ENCODE peak calls at places on chromosome 1, in nine cellular contexts. C is HCT116; U is ovary; H is CD4-positive, alpha-beta memory T cell; I is PC-3; P is right lobe of liver; S is Panc1; T is astrocyte; B is colonic mucosa. G is an unnamed sample.

GRCh38 chr1:210372491-210372890 is 43.8 kb downstream of the HHAT start:
- DNase-seq in C (no peak), U (no peak), H (no peak), I (no peak), P (no peak), S (peak; percentile 2), T (no peak), B (no peak), G (no peak)

GRCh38 chr1:178397678-178398077 is 99.1 kb downstream of the CLEC20A start:
- DNase-seq in C (no peak), U (no peak), H (no peak), I (peak; percentile 27), P (no peak), S (no peak), T (no peak), B (no peak), G (no peak)

GRCh38 chr1:165954940-165955339 is 127.5 kb downstream of the UCK2 start:
- DNase-seq in C (no peak), U (no peak), H (no peak), I (no peak), P (no peak), S (no peak), T (no peak), B (no peak), G (no peak)

GRCh38 chr1:1440941-1441888 is 5.7 kb downstream of the VWA1 start:
- DNase-seq in C (no peak), U (peak; percentile 64), H (peak; percentile 43), I (peak; percentile 70), P (no peak), S (no peak), T (no peak), B (no peak), G (peak; percentile 45)

GRCh38 chr1:10252508-10252907 is 42.1 kb downstream of the KIF1B start:
- DNase-seq in C (peak; percentile 8), U (no peak), H (no peak), I (peak; percentile 65), P (no peak), S (no peak), T (peak; percentile 54), B (peak; percentile 39), G (peak; percentile 80)

GRCh38 chr1:94817697-94818096 is 2.5 kb upstream of the SLC44A3 start:
- DNase-seq in C (no peak), U (no peak), H (no peak), I (no peak), P (no peak), S (no peak), T (no peak), B (no peak), G (peak; percentile 59)

GRCh38 chr1:208107817-208108608 is 136.2 kb downstream of the PLXNA2 start:
- DNase-seq in C (no peak), U (peak; percentile 69), H (no peak), I (peak; percentile 94), P (no peak), S (no peak), T (peak; percentile 74), B (no peak), G (peak; percentile 45)

GRCh38 chr1:181661569-181661968 is 178.3 kb downstream of the CACNA1E start:
- DNase-seq in C (no peak), U (no peak), H (no peak), I (no peak), P (no peak), S (no peak), T (no peak), B (no peak), G (no peak)

GRCh38 chr1:223183268-223183862 is 40.3 kb upstream of the TLR5 start:
- DNase-seq in C (no peak), U (no peak), H (no peak), I (peak; percentile 67), P (no peak), S (no peak), T (no peak), B (no peak), G (no peak)

GRCh38 chr1:10651793-10652192 is 144.7 kb downstream of the CASZ1 start:
- DNase-seq in C (no peak), U (no peak), H (no peak), I (no peak), P (no peak), S (no peak), T (no peak), B (peak; percentile 44), G (peak; percentile 56)

GRCh38 chr1:59116920-59117542 is 179.9 kb upstream of the FGGY start:
- DNase-seq in C (no peak), U (no peak), H (no peak), I (peak; percentile 44), P (no peak), S (no peak), T (peak; percentile 63), B (no peak), G (no peak)

DNA sequence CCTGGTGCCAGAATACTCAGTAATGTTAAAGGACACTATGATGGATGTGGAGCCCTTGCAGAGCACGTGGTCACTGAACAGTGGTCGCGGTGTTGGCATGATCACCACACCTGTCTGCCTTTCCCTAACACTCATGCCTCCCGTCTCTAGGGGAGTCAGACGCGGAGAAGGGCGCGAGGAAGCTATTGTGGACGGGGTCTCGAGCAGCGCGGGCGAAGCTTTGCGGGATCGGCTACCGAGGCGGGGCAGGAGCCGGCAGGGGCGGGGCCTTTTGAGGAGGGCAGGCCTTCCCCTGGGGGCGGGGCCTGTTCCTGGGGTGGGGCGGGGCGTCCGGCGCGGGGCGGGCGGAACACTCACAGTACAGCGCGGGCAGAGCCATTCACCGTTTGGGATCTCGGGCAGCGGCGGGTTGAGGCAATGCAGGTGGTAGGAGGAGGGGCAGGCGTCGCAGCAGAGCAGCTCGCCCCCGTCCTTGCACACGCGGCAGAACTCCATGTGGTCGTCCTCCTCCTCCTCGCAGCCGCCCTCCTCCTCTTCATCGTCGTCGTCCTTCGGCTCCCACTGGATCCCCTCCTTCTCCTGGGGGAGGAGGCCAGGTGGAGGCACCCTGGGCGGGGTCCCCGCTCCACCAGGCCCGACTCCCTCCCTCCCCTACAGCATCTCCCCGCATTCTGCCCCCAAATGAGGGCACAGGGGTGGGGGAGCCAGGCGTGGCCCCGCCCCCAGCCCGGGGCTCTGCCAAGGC is 31.5 kb downstream of the CHD5 start:
- DNase-seq in C (peak; percentile 48), U (peak; percentile 25), H (peak; percentile 47), I (peak; percentile 42), P (peak; percentile 48), S (no peak), T (no peak), B (peak; percentile 75), G (peak; percentile 49)
- H3K4me3 ChIP-seq in C (peak overlapping the region; percentile 41), U (no peak overlapping the region), H (no peak overlapping the region), I (no peak overlapping the region), P (no peak overlapping the region), S (no peak overlapping the region), T (no peak overlapping the region), B (no peak overlapping the region), G (no peak overlapping the region)

GRCh38 chr1:160578175-160578693 is 1.1 kb downstream of the CD84 start:
- DNase-seq in C (no peak), U (no peak), H (peak; percentile 26), I (no peak), P (no peak), S (no peak), T (no peak), B (no peak), G (no peak)

GRCh38 chr1:160577661-160578060 is 1.6 kb downstream of the CD84 start:
- DNase-seq in C (no peak), U (no peak), H (peak; percentile 27), I (no peak), P (no peak), S (no peak), T (no peak), B (no peak), G (no peak)

GRCh38 chr1:160579216-160579701 is at the start of gene CD84:
- DNase-seq in C (no peak), U (no peak), H (peak; percentile 39), I (no peak), P (no peak), S (no peak), T (no peak), B (no peak), G (no peak)

GRCh38 chr1:160580208-160580812 is 1.0 kb upstream of the CD84 start:
- DNase-seq in C (no peak), U (no peak), H (no peak), I (no peak), P (no peak), S (no peak), T (no peak), B (no peak), G (no peak)

DNA sequence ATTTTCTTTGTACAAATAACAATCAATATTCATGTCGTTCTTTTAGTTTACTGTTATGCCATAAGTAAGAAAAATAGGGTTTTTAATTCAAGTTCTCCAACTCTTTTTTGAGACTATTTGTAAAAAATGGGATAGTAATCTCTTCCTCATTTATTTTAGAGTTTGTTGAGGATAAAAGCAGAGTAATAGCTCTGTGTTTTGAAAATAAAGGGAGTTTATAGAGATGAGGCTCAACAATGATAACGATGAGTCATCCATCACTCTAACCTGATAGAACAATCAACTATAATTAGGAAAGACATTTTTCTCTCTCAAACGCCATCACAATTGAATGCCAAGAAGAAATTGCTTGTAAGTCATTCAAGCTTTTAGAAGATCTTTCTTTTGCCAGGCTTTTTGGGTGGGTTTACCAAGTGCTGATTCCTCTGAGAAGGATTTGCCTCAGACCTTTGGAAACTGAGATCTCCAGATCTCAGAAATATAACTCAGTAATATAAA is 553 bp downstream of the CD84 start:
- DNase-seq in C (no peak), U (no peak), H (no peak), I (no peak), P (no peak), S (no peak), T (no peak), B (no peak), G (no peak)
- H3K4me1 ChIP-seq in C (no peaks in the 10 kb centered on the region), U (no peaks in the 10 kb centered on the region), H (peaks cover 66% of the 10 kb centered on the region), I (no peaks in the 10 kb centered on the region), P (no peaks in the 10 kb centered on the region), S (no peaks in the 10 kb centered on the region), T (no peaks in the 10 kb centered on the region), B (no peaks in the 10 kb centered on the region), G (no peaks in the 10 kb centered on the region)

DNA sequence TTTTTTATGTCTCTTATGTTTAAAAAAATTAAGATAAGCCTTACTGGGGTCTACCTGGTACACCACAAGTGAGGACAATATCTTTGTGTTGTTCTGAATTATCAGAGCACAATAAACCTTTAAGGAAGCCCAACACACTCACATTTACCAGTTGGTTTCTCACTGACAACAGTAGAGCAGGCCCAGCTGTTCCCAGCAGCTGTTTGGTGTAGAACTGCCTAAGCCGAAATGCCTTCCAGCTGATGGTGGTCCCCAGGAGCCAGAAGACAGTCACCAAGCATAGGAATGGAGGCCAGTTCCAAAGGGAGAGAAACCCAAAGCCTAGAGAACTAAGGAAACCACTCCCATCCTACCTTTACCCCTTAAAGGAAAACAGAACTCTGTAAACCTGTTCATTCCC is 428.6 kb upstream of the CAMK1G start:
- DNase-seq in C (no peak), U (no peak), H (no peak), I (no peak), P (no peak), S (no peak), T (no peak), B (no peak), G (no peak)
- H3K27ac ChIP-seq in C (no peak overlapping the region), U (no peak overlapping the region), H (no peak overlapping the region), I (no peak overlapping the region), P (no peak overlapping the region), S (no peak overlapping the region), T (no peak overlapping the region), B (no peak overlapping the region), G (no peak overlapping the region)

DNA sequence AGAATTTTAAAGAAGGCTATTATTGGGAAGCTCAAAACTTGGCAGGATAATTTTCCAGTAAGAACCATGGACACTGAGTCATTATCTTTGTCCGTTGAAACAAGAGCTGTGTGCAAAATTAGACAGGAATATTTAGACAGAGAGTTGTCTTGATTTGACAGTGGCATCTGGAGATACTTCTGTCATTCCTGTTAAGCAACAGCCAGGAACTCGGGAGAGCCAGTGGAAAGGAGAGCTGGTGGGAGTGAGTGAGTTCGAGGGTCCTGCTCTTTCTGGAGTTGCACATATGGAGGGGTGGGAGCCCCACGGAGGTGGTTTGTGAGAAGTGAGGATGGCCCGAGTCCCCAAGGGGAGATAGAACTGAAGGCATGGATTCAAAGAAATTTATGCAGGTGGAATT is 3.1 kb downstream of the COQ8A start:
- DNase-seq in C (no peak), U (no peak), H (no peak), I (no peak), P (no peak), S (no peak), T (no peak), B (no peak), G (peak; percentile 3)
- H3K4me3 ChIP-seq in C (no peak overlapping the region), U (peak overlapping the region; percentile 95), H (no peak overlapping the region), I (no peak overlapping the region), P (no peak overlapping the region), S (no peak overlapping the region), T (no peak overlapping the region), B (no peak overlapping the region), G (no peak overlapping the region)

G was measured in small intestine.